ENCODE peak calls at places on chromosome 22, in six cellular contexts. One of them, this sample, is unnamed. For H3K36me3, H3K9me3 and H3K4me1, the result is how much of the 10 kb centered on the place peaks cover.

GRCh38 chr22:46533434-46533833 is 4.0 kb downstream of the CELSR1 start:
- DNase-seq in CD8-positive, alpha-beta memory T cell: no peak
- DNase-seq in right lobe of liver: no peak
- DNase-seq in suprapubic skin: no peak
- DNase-seq in left ventricle myocardium inferior: no peak
- DNase-seq in fibroblast of lung: no peak
- DNase-seq in this sample: no peak

GRCh38 chr22:39171623-39172264 is 19.3 kb upstream of the CBX7 start:
- DNase-seq in CD8-positive, alpha-beta memory T cell: no peak
- DNase-seq in suprapubic skin: no peak
- DNase-seq in right lobe of liver: peak
- DNase-seq in left ventricle myocardium inferior: no peak
- DNase-seq in fibroblast of lung: no peak
- DNase-seq in this sample: no peak

GRCh38 chr22:17079572-17079971 is 5.2 kb upstream of the IL17RA start:
- DNase-seq in CD8-positive, alpha-beta memory T cell: no peak
- DNase-seq in suprapubic skin: peak
- DNase-seq in right lobe of liver: no peak
- DNase-seq in fibroblast of lung: no peak
- DNase-seq in left ventricle myocardium inferior: no peak
- DNase-seq in this sample: no peak

GRCh38 chr22:49257551-49257951 is 570.1 kb downstream of the BRD1 start:
- DNase-seq in right lobe of liver: no peak
- DNase-seq in suprapubic skin: no peak
- DNase-seq in CD8-positive, alpha-beta memory T cell: no peak
- DNase-seq in fibroblast of lung: no peak
- DNase-seq in left ventricle myocardium inferior: no peak
- DNase-seq in this sample: no peak

GRCh38 chr22:50341977-50342650 is 1.0 kb upstream of the PPP6R2 start:
- DNase-seq in left ventricle myocardium inferior: peak
- DNase-seq in suprapubic skin: peak
- DNase-seq in fibroblast of lung: peak
- DNase-seq in CD8-positive, alpha-beta memory T cell: peak
- DNase-seq in right lobe of liver: peak
- DNase-seq in this sample: peak

GRCh38 chr22:31950226-31950625 is 5.9 kb downstream of the YWHAH start:
- DNase-seq in left ventricle myocardium inferior: no peak
- DNase-seq in CD8-positive, alpha-beta memory T cell: no peak
- DNase-seq in suprapubic skin: no peak
- DNase-seq in right lobe of liver: no peak
- DNase-seq in fibroblast of lung: no peak
- DNase-seq in this sample: no peak

GRCh38 chr22:42868751-42869251 is 11.7 kb upstream of the ARFGAP3 start:
- DNase-seq in CD8-positive, alpha-beta memory T cell: no peak
- DNase-seq in fibroblast of lung: peak
- DNase-seq in right lobe of liver: peak
- DNase-seq in left ventricle myocardium inferior: peak
- DNase-seq in suprapubic skin: no peak
- DNase-seq in this sample: no peak

GRCh38 chr22:24115247-24116207 is 65.8 kb upstream of the SUSD2 start:
- DNase-seq in fibroblast of lung: no peak
- DNase-seq in CD8-positive, alpha-beta memory T cell: no peak
- DNase-seq in left ventricle myocardium inferior: peak
- DNase-seq in right lobe of liver: no peak
- DNase-seq in suprapubic skin: no peak
- DNase-seq in this sample: no peak

GRCh38 chr22:30314918-30315317 is 11.8 kb downstream of the TBC1D10A start:
- DNase-seq in left ventricle myocardium inferior: no peak
- DNase-seq in fibroblast of lung: peak
- DNase-seq in right lobe of liver: no peak
- DNase-seq in CD8-positive, alpha-beta memory T cell: peak
- DNase-seq in suprapubic skin: no peak
- DNase-seq in this sample: no peak

GRCh38 chr22:35401863-35402262 is 1.9 kb downstream of the MCM5 start:
- DNase-seq in right lobe of liver: no peak
- DNase-seq in suprapubic skin: no peak
- DNase-seq in fibroblast of lung: no peak
- DNase-seq in CD8-positive, alpha-beta memory T cell: no peak
- DNase-seq in left ventricle myocardium inferior: no peak
- DNase-seq in this sample: no peak
- H3K36me3 ChIP-seq in right lobe of liver: under half
- H3K36me3 ChIP-seq in suprapubic skin: under half
- H3K36me3 ChIP-seq in fibroblast of lung: under half
- H3K36me3 ChIP-seq in CD8-positive, alpha-beta memory T cell: under half
- H3K36me3 ChIP-seq in left ventricle myocardium inferior: under half
- H3K36me3 ChIP-seq in this sample: under half

GRCh38 chr22:47597041-47597440 is 834.6 kb downstream of the TBC1D22A start:
- DNase-seq in fibroblast of lung: no peak
- DNase-seq in right lobe of liver: no peak
- DNase-seq in CD8-positive, alpha-beta memory T cell: no peak
- DNase-seq in left ventricle myocardium inferior: no peak
- DNase-seq in suprapubic skin: no peak
- DNase-seq in this sample: no peak
- H3K9me3 ChIP-seq in fibroblast of lung: under half
- H3K9me3 ChIP-seq in right lobe of liver: under half
- H3K9me3 ChIP-seq in CD8-positive, alpha-beta memory T cell: under half
- H3K9me3 ChIP-seq in left ventricle myocardium inferior: under half
- H3K9me3 ChIP-seq in suprapubic skin: under half
- H3K9me3 ChIP-seq in this sample: under half

DNA sequence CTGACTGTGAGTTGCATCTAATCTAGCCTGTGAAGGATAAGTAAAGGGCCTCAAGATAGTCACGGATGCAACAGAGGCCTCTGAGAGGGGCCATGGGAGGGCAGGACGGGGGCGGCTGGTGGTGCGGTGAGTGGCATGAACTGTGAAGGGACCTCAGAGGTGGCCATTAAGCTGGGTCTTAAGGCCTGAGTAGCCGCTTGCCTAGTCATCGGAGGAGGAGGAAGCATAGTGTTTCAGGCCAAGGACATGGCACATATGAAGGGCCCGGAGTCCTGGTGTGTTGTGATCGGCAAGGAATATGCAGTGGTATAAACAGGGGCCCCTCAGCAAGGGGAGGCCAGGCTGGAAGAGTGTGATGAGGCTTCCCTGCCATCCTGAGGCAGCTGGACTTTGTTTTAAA is 51.8 kb downstream of the TRIOBP start:
- DNase-seq in right lobe of liver: no peak
- DNase-seq in left ventricle myocardium inferior: no peak
- DNase-seq in CD8-positive, alpha-beta memory T cell: no peak
- DNase-seq in fibroblast of lung: no peak
- DNase-seq in suprapubic skin: no peak
- DNase-seq in this sample: no peak
- H3K4me1 ChIP-seq in right lobe of liver: under half
- H3K4me1 ChIP-seq in left ventricle myocardium inferior: half or more
- H3K4me1 ChIP-seq in CD8-positive, alpha-beta memory T cell: under half
- H3K4me1 ChIP-seq in fibroblast of lung: half or more
- H3K4me1 ChIP-seq in suprapubic skin: half or more
- H3K4me1 ChIP-seq in this sample: under half

GRCh38 chr22:26489447-26490036 is 5.9 kb downstream of the SRRD start:
- DNase-seq in right lobe of liver: no peak
- DNase-seq in suprapubic skin: no peak
- DNase-seq in left ventricle myocardium inferior: no peak
- DNase-seq in fibroblast of lung: no peak
- DNase-seq in CD8-positive, alpha-beta memory T cell: no peak
- DNase-seq in this sample: no peak
- H3K36me3 ChIP-seq in right lobe of liver: half or more
- H3K36me3 ChIP-seq in suprapubic skin: half or more
- H3K36me3 ChIP-seq in left ventricle myocardium inferior: half or more
- H3K36me3 ChIP-seq in fibroblast of lung: under half
- H3K36me3 ChIP-seq in CD8-positive, alpha-beta memory T cell: half or more
- H3K36me3 ChIP-seq in this sample: half or more

This sample was measured in CD4-positive, alpha-beta memory T cell.